ENCODE peak calls at places on chromosomes 11 and 22, in nine cellular contexts. One of them, this sample, is unnamed.

GRCh38 chr22:20438678-20439492 is 1.3 kb upstream of the SCARF2 start:
- DNase-seq in non-pigmented ciliary epithelial cell: no peak
- DNase-seq in heart right ventricle: no peak
- DNase-seq in activated naive CD8-positive, alpha-beta T cell treated with anti-CD3 and anti-CD28 coated beads for 36 hours: no peak
- DNase-seq in stimulated activated naive CD4-positive, alpha-beta T cell: no peak
- DNase-seq in hepatocyte: no peak
- DNase-seq in type B pancreatic cell: no peak
- DNase-seq in NCI-H1694: no peak
- DNase-seq in fibroblast of the aortic adventitia: no peak
- DNase-seq in this sample: no peak

GRCh38 chr22:46346680-46347405 is 11.3 kb downstream of the TRMU start:
- DNase-seq in non-pigmented ciliary epithelial cell: no peak
- DNase-seq in heart right ventricle: peak; percentile 56
- DNase-seq in activated naive CD8-positive, alpha-beta T cell treated with anti-CD3 and anti-CD28 coated beads for 36 hours: no peak
- DNase-seq in stimulated activated naive CD4-positive, alpha-beta T cell: no peak
- DNase-seq in hepatocyte: no peak
- DNase-seq in type B pancreatic cell: no peak
- DNase-seq in NCI-H1694: no peak
- DNase-seq in fibroblast of the aortic adventitia: no peak
- DNase-seq in this sample: no peak

GRCh38 chr22:24305260-24305692 is 34.6 kb downstream of the SPECC1L start:
- DNase-seq in non-pigmented ciliary epithelial cell: no peak
- DNase-seq in heart right ventricle: no peak
- DNase-seq in activated naive CD8-positive, alpha-beta T cell treated with anti-CD3 and anti-CD28 coated beads for 36 hours: no peak
- DNase-seq in stimulated activated naive CD4-positive, alpha-beta T cell: no peak
- DNase-seq in hepatocyte: no peak
- DNase-seq in type B pancreatic cell: no peak
- DNase-seq in NCI-H1694: no peak
- DNase-seq in fibroblast of the aortic adventitia: peak; percentile 76
- DNase-seq in this sample: peak; percentile 46

GRCh38 chr11:126124284-126124683 is 61.6 kb upstream of the CDON start:
- DNase-seq in non-pigmented ciliary epithelial cell: no peak
- DNase-seq in heart right ventricle: no peak
- DNase-seq in activated naive CD8-positive, alpha-beta T cell treated with anti-CD3 and anti-CD28 coated beads for 36 hours: no peak
- DNase-seq in stimulated activated naive CD4-positive, alpha-beta T cell: no peak
- DNase-seq in hepatocyte: no peak
- DNase-seq in type B pancreatic cell: no peak
- DNase-seq in NCI-H1694: no peak
- DNase-seq in fibroblast of the aortic adventitia: no peak
- DNase-seq in this sample: no peak

GRCh38 chr11:45254070-45254469 is 32.1 kb downstream of the SYT13 start:
- DNase-seq in non-pigmented ciliary epithelial cell: no peak
- DNase-seq in heart right ventricle: no peak
- DNase-seq in activated naive CD8-positive, alpha-beta T cell treated with anti-CD3 and anti-CD28 coated beads for 36 hours: no peak
- DNase-seq in stimulated activated naive CD4-positive, alpha-beta T cell: no peak
- DNase-seq in hepatocyte: no peak
- DNase-seq in type B pancreatic cell: no peak
- DNase-seq in NCI-H1694: no peak
- DNase-seq in fibroblast of the aortic adventitia: no peak
- DNase-seq in this sample: no peak

GRCh38 chr22:45477366-45478107 is 25.1 kb upstream of the FBLN1 start:
- DNase-seq in non-pigmented ciliary epithelial cell: no peak
- DNase-seq in heart right ventricle: no peak
- DNase-seq in activated naive CD8-positive, alpha-beta T cell treated with anti-CD3 and anti-CD28 coated beads for 36 hours: no peak
- DNase-seq in stimulated activated naive CD4-positive, alpha-beta T cell: no peak
- DNase-seq in hepatocyte: no peak
- DNase-seq in type B pancreatic cell: no peak
- DNase-seq in NCI-H1694: no peak
- DNase-seq in fibroblast of the aortic adventitia: no peak
- DNase-seq in this sample: no peak

GRCh38 chr11:76939219-76939631 is 78.5 kb downstream of the ACER3 start:
- DNase-seq in non-pigmented ciliary epithelial cell: no peak
- DNase-seq in heart right ventricle: no peak
- DNase-seq in activated naive CD8-positive, alpha-beta T cell treated with anti-CD3 and anti-CD28 coated beads for 36 hours: no peak
- DNase-seq in stimulated activated naive CD4-positive, alpha-beta T cell: no peak
- DNase-seq in hepatocyte: no peak
- DNase-seq in type B pancreatic cell: no peak
- DNase-seq in NCI-H1694: no peak
- DNase-seq in fibroblast of the aortic adventitia: no peak
- DNase-seq in this sample: no peak

GRCh38 chr11:62546937-62547625 is 475 bp upstream of the AHNAK start:
- DNase-seq in non-pigmented ciliary epithelial cell: no peak
- DNase-seq in heart right ventricle: peak; percentile 39
- DNase-seq in activated naive CD8-positive, alpha-beta T cell treated with anti-CD3 and anti-CD28 coated beads for 36 hours: no peak
- DNase-seq in stimulated activated naive CD4-positive, alpha-beta T cell: no peak
- DNase-seq in hepatocyte: peak; percentile 77
- DNase-seq in type B pancreatic cell: peak; percentile 69
- DNase-seq in NCI-H1694: no peak
- DNase-seq in fibroblast of the aortic adventitia: peak; percentile 37
- DNase-seq in this sample: no peak

GRCh38 chr11:66261578-66261977 is 6.9 kb upstream of the RAB1B start:
- DNase-seq in non-pigmented ciliary epithelial cell: no peak
- DNase-seq in heart right ventricle: no peak
- DNase-seq in activated naive CD8-positive, alpha-beta T cell treated with anti-CD3 and anti-CD28 coated beads for 36 hours: no peak
- DNase-seq in stimulated activated naive CD4-positive, alpha-beta T cell: no peak
- DNase-seq in hepatocyte: no peak
- DNase-seq in type B pancreatic cell: no peak
- DNase-seq in NCI-H1694: no peak
- DNase-seq in fibroblast of the aortic adventitia: no peak
- DNase-seq in this sample: no peak

GRCh38 chr22:19997561-19998231 is 18.9 kb downstream of the ARVCF start:
- DNase-seq in non-pigmented ciliary epithelial cell: no peak
- DNase-seq in heart right ventricle: peak; percentile 10
- DNase-seq in activated naive CD8-positive, alpha-beta T cell treated with anti-CD3 and anti-CD28 coated beads for 36 hours: no peak
- DNase-seq in stimulated activated naive CD4-positive, alpha-beta T cell: no peak
- DNase-seq in hepatocyte: no peak
- DNase-seq in type B pancreatic cell: no peak
- DNase-seq in NCI-H1694: no peak
- DNase-seq in fibroblast of the aortic adventitia: no peak
- DNase-seq in this sample: no peak

GRCh38 chr11:122852071-122852831 is 14.0 kb downstream of the CRTAM start:
- DNase-seq in non-pigmented ciliary epithelial cell: no peak
- DNase-seq in heart right ventricle: no peak
- DNase-seq in activated naive CD8-positive, alpha-beta T cell treated with anti-CD3 and anti-CD28 coated beads for 36 hours: peak; percentile 58
- DNase-seq in stimulated activated naive CD4-positive, alpha-beta T cell: peak; percentile 14
- DNase-seq in hepatocyte: no peak
- DNase-seq in type B pancreatic cell: no peak
- DNase-seq in NCI-H1694: no peak
- DNase-seq in fibroblast of the aortic adventitia: peak; percentile 10
- DNase-seq in this sample: no peak

GRCh38 chr11:76167590-76167989 is 38.7 kb downstream of the WNT11 start:
- DNase-seq in non-pigmented ciliary epithelial cell: no peak
- DNase-seq in heart right ventricle: no peak
- DNase-seq in activated naive CD8-positive, alpha-beta T cell treated with anti-CD3 and anti-CD28 coated beads for 36 hours: no peak
- DNase-seq in stimulated activated naive CD4-positive, alpha-beta T cell: no peak
- DNase-seq in hepatocyte: no peak
- DNase-seq in type B pancreatic cell: no peak
- DNase-seq in NCI-H1694: no peak
- DNase-seq in fibroblast of the aortic adventitia: no peak
- DNase-seq in this sample: no peak

GRCh38 chr11:85809881-85810280 is 1.1 kb downstream of the SYTL2 start:
- DNase-seq in non-pigmented ciliary epithelial cell: no peak
- DNase-seq in heart right ventricle: no peak
- DNase-seq in activated naive CD8-positive, alpha-beta T cell treated with anti-CD3 and anti-CD28 coated beads for 36 hours: peak; percentile 18
- DNase-seq in stimulated activated naive CD4-positive, alpha-beta T cell: no peak
- DNase-seq in hepatocyte: peak; percentile 37
- DNase-seq in type B pancreatic cell: no peak
- DNase-seq in NCI-H1694: no peak
- DNase-seq in fibroblast of the aortic adventitia: no peak
- DNase-seq in this sample: no peak

GRCh38 chr11:12110201-12110713 is at the start of gene MICAL2:
- DNase-seq in non-pigmented ciliary epithelial cell: no peak
- DNase-seq in heart right ventricle: peak; percentile 92
- DNase-seq in activated naive CD8-positive, alpha-beta T cell treated with anti-CD3 and anti-CD28 coated beads for 36 hours: peak; percentile 93
- DNase-seq in stimulated activated naive CD4-positive, alpha-beta T cell: peak; percentile 69
- DNase-seq in hepatocyte: peak; percentile 97
- DNase-seq in type B pancreatic cell: peak; percentile 82
- DNase-seq in NCI-H1694: peak; percentile 47
- DNase-seq in fibroblast of the aortic adventitia: peak; percentile 75
- DNase-seq in this sample: peak; percentile 83

GRCh38 chr11:131595812-131596211 is 225.4 kb downstream of the NTM start:
- DNase-seq in non-pigmented ciliary epithelial cell: no peak
- DNase-seq in heart right ventricle: no peak
- DNase-seq in activated naive CD8-positive, alpha-beta T cell treated with anti-CD3 and anti-CD28 coated beads for 36 hours: no peak
- DNase-seq in stimulated activated naive CD4-positive, alpha-beta T cell: no peak
- DNase-seq in hepatocyte: no peak
- DNase-seq in type B pancreatic cell: no peak
- DNase-seq in NCI-H1694: no peak
- DNase-seq in fibroblast of the aortic adventitia: no peak
- DNase-seq in this sample: no peak

GRCh38 chr11:35112846-35113105 is 26.2 kb upstream of the CD44 start:
- DNase-seq in non-pigmented ciliary epithelial cell: no peak
- DNase-seq in heart right ventricle: no peak
- DNase-seq in activated naive CD8-positive, alpha-beta T cell treated with anti-CD3 and anti-CD28 coated beads for 36 hours: no peak
- DNase-seq in stimulated activated naive CD4-positive, alpha-beta T cell: no peak
- DNase-seq in hepatocyte: no peak
- DNase-seq in type B pancreatic cell: no peak
- DNase-seq in NCI-H1694: no peak
- DNase-seq in fibroblast of the aortic adventitia: no peak
- DNase-seq in this sample: no peak

This sample was measured in CD4-positive, alpha-beta memory T cell.